ENCODE peak calls at places on chromosomes 6 and 20, in seven cellular contexts. P is hypothalamus; T is SW480; G is activated naive CD4-positive, alpha-beta T cell; U is ELR; M is NCI-H460; Q is HEK293T. F is an unnamed sample.

GRCh38 chr6:90477366-90477765 is 109.5 kb downstream of the MAP3K7 start:
- DNase-seq in T (no peak), P (no peak), Q (no peak), U (no peak), G (no peak), M (no peak), F (no peak)

GRCh38 chr20:719816-720215 is 44.2 kb upstream of the SCRT2 start:
- DNase-seq in P (no peak), G (no peak), U (no peak), T (no peak), M (no peak), Q (no peak), F (no peak)

GRCh38 chr6:14354919-14355572 is 237.5 kb downstream of the CD83 start:
- DNase-seq in U (peak; percentile 77), P (no peak), G (no peak), M (no peak), Q (no peak), T (no peak), F (peak; percentile 79)

GRCh38 chr20:53547664-53548239 is 45.9 kb downstream of the ZNF217 start:
- DNase-seq in U (peak; percentile 79), G (no peak), P (no peak), M (peak; percentile 60), T (peak; percentile 77), Q (peak; percentile 72), F (peak; percentile 62)

GRCh38 chr6:104728444-104728843 is 131.3 kb downstream of the HACE1 start:
- DNase-seq in G (no peak), T (no peak), Q (no peak), U (no peak), M (no peak), P (no peak), F (no peak)

GRCh38 chr20:1283522-1284210 is 17.6 kb downstream of the SNPH start:
- DNase-seq in T (no peak), Q (no peak), P (no peak), G (no peak), M (no peak), U (no peak), F (no peak)

GRCh38 chr6:67393356-67393755 is 1241.7 kb upstream of the ADGRB3 start:
- DNase-seq in M (no peak), U (no peak), T (no peak), G (no peak), P (no peak), Q (no peak), F (no peak)

GRCh38 chr6:130178692-130179091 is 44.1 kb downstream of the SAMD3 start:
- DNase-seq in Q (no peak), U (peak; percentile 95), T (peak; percentile 57), G (no peak), P (no peak), M (no peak), F (peak; percentile 96)

GRCh38 chr6:83546636-83547035 is 34.3 kb downstream of the PRSS35 start:
- DNase-seq in U (peak; percentile 56), G (no peak), M (no peak), T (no peak), P (no peak), Q (no peak), F (peak; percentile 49)

GRCh38 chr6:21523652-21524051 is 69.9 kb upstream of the SOX4 start:
- DNase-seq in U (no peak), M (no peak), T (no peak), G (no peak), Q (no peak), P (no peak), F (no peak)

GRCh38 chr6:137641474-137642077 is 147.4 kb upstream of the OLIG3 start:
- DNase-seq in T (peak; percentile 59), G (peak; percentile 19), P (no peak), U (peak; percentile 74), M (peak; percentile 77), Q (peak; percentile 74), F (peak; percentile 70)

GRCh38 chr20:25248501-25249172 is 752 bp downstream of the PYGB start:
- DNase-seq in M (no peak), G (no peak), T (peak; percentile 60), Q (peak; percentile 49), U (peak; percentile 55), P (no peak), F (peak; percentile 23)

GRCh38 chr6:126919947-126920346 is 198.5 kb upstream of the RSPO3 start:
- DNase-seq in U (peak; percentile 97), P (no peak), Q (no peak), M (peak; percentile 37), G (no peak), T (no peak), F (peak; percentile 90)

GRCh38 chr6:6328451-6328850 is 8.0 kb upstream of the F13A1 start:
- DNase-seq in T (no peak), U (no peak), G (no peak), M (no peak), P (no peak), Q (no peak), F (no peak)

GRCh38 chr6:132830236-132830799 is 15.9 kb downstream of the RPS12 start:
- DNase-seq in G (no peak), U (peak; percentile 60), M (peak; percentile 29), P (no peak), T (peak; percentile 50), Q (peak; percentile 38), F (peak; percentile 24)

GRCh38 chr20:41047975-41048305 is 19.3 kb downstream of the TOP1 start:
- DNase-seq in P (no peak), T (peak; percentile 41), U (peak; percentile 64), Q (no peak), G (no peak), M (no peak), F (peak; percentile 53)

GRCh38 chr6:10585232-10585887 is 64.2 kb downstream of the GCNT2 start:
- DNase-seq in G (no peak), T (no peak), P (no peak), Q (no peak), M (no peak), U (peak; percentile 22), F (no peak)

GRCh38 chr20:64205611-64206026 is 41.4 kb downstream of the MYT1 start:
- DNase-seq in U (no peak), Q (no peak), T (no peak), P (no peak), G (no peak), M (no peak), F (no peak)

GRCh38 chr6:125818659-125819297 is 28.0 kb downstream of the NCOA7 start:
- DNase-seq in M (no peak), Q (no peak), U (no peak), P (no peak), T (no peak), G (no peak), F (no peak)

GRCh38 chr6:166911248-166911677 is 45.1 kb downstream of the RNASET2 start:
- DNase-seq in P (no peak), U (no peak), Q (no peak), T (no peak), G (no peak), M (no peak), F (no peak)

GRCh38 chr6:431986-432385 is 40.4 kb downstream of the IRF4 start:
- DNase-seq in T (peak; percentile 51), M (no peak), U (no peak), G (no peak), Q (no peak), P (no peak), F (peak; percentile 13)

GRCh38 chr6:21769405-21769851 is 175.9 kb downstream of the SOX4 start:
- DNase-seq in Q (no peak), U (peak; percentile 79), M (no peak), T (no peak), P (no peak), G (no peak), F (peak; percentile 84)

GRCh38 chr20:50645253-50646068 is 45.9 kb downstream of the RIPOR3 start:
- DNase-seq in T (peak; percentile 100), P (no peak), Q (peak; percentile 28), G (no peak), U (peak; percentile 100), M (peak; percentile 60), F (peak; percentile 100)

GRCh38 chr6:143753678-143754077 is 75.9 kb downstream of the PHACTR2 start:
- DNase-seq in M (no peak), G (no peak), U (no peak), Q (no peak), P (no peak), T (no peak), F (no peak)

GRCh38 chr6:41732601-41733348 is 2.6 kb downstream of the TFEB start:
- DNase-seq in M (no peak), Q (no peak), P (no peak), T (no peak), U (no peak), G (peak; percentile 17), F (no peak)

GRCh38 chr6:4348462-4349112 is 213.2 kb upstream of the ECI2 start:
- DNase-seq in P (no peak), G (no peak), T (no peak), M (no peak), U (peak; percentile 31), Q (no peak), F (no peak)

GRCh38 chr20:36371391-36371790 is 65.3 kb downstream of the DLGAP4 start:
- DNase-seq in U (no peak), M (no peak), Q (no peak), P (no peak), G (no peak), T (no peak), F (no peak)

GRCh38 chr20:45066372-45066771 is 34.6 kb downstream of the KCNS1 start:
- DNase-seq in T (no peak), G (no peak), P (no peak), Q (no peak), M (no peak), U (no peak), F (no peak)

GRCh38 chr6:131290955-131291354 is 155.7 kb downstream of the AKAP7 start:
- DNase-seq in Q (no peak), G (no peak), T (no peak), M (no peak), U (peak; percentile 3), P (no peak), F (peak; percentile 27)

GRCh38 chr6:3819161-3820110 is 29.7 kb upstream of the FAM50B start:
- DNase-seq in G (no peak), P (no peak), Q (no peak), U (no peak), M (no peak), T (no peak), F (no peak)

GRCh38 chr6:25331085-25331685 is 52.0 kb downstream of the CARMIL1 start:
- DNase-seq in Q (no peak), P (no peak), T (no peak), G (no peak), U (no peak), M (no peak), F (no peak)

F was measured in HT1080.